ENCODE peak calls at places on chromosome 11, in seven cellular contexts. H, O, Y, A, T, X and Q are unnamed samples.

GRCh38 chr11:85232559-85232958 is 394.6 kb downstream of the DLG2 start:
- DNase-seq in H (no peak), O (no peak), Y (no peak), A (no peak), T (no peak), X (no peak), Q (no peak)

GRCh38 chr11:47924184-47924671 is 56.1 kb upstream of the PTPRJ start:
- DNase-seq in H (peak; percentile 86), O (peak; percentile 45), Y (peak; percentile 41), A (peak; percentile 88), T (no peak), X (no peak), Q (no peak)

GRCh38 chr11:14288189-14288935 is 70.6 kb downstream of the RRAS2 start:
- DNase-seq in H (peak; percentile 89), O (no peak), Y (no peak), A (peak; percentile 54), T (no peak), X (no peak), Q (no peak)

GRCh38 chr11:35367491-35367890 is 51.9 kb downstream of the SLC1A2 start:
- DNase-seq in H (peak; percentile 92), O (no peak), Y (no peak), A (no peak), T (no peak), X (no peak), Q (no peak)

GRCh38 chr11:2534131-2534956 is 89.5 kb downstream of the KCNQ1 start:
- DNase-seq in H (no peak), O (no peak), Y (peak; percentile 53), A (no peak), T (no peak), X (no peak), Q (no peak)

GRCh38 chr11:58900479-58901420 is 38.5 kb upstream of the GLYATL1 start:
- DNase-seq in H (peak; percentile 73), O (peak; percentile 56), Y (peak; percentile 80), A (peak; percentile 85), T (peak; percentile 82), X (peak; percentile 95), Q (peak; percentile 16)

GRCh38 chr11:127943763-127944162 is 643.6 kb downstream of the ETS1 start:
- DNase-seq in H (no peak), O (no peak), Y (no peak), A (no peak), T (no peak), X (no peak), Q (no peak)

GRCh38 chr11:113670149-113670829 is 35.8 kb downstream of the TMPRSS5 start:
- DNase-seq in H (no peak), O (no peak), Y (no peak), A (no peak), T (peak; percentile 30), X (no peak), Q (no peak)

GRCh38 chr11:12802418-12803085 is 128.3 kb downstream of the TEAD1 start:
- DNase-seq in H (peak; percentile 90), O (peak; percentile 99), Y (peak; percentile 97), A (peak; percentile 97), T (peak; percentile 77), X (no peak), Q (no peak)

GRCh38 chr11:22304337-22304961 is 33.7 kb upstream of the SLC17A6 start:
- DNase-seq in H (peak; percentile 23), O (peak; percentile 12), Y (peak; percentile 18), A (peak; percentile 52), T (peak; percentile 32), X (no peak), Q (no peak)

GRCh38 chr11:6616596-6617250 is 2.5 kb downstream of the TPP1 start:
- DNase-seq in H (no peak), O (no peak), Y (no peak), A (no peak), T (no peak), X (no peak), Q (no peak)

DNA sequence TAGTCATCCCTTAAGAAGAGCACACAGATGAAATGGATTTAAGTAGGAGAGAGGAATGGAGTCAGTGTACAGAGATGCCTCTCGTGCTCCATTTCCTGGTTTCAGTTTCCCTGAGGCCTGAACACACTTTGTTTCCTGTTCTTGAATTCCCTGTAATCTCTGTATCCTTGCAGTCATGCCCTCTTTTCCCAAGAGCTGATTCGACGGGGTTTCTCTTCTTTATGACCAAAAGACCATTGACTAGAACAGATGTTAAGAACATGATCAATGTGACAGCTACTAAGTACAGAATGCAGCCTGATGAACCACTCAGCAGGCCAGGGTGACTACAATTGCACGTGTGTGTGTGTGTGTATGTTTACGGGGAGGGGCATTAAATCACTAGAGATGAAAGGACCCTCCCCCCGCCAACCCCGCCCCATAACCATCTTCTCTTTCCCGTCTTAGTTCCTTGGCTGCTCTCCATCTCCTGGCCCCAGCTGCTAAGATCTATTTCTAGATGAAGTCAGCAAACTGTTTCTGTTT is 26.2 kb downstream of the SLC22A6 start:
- DNase-seq in H (peak; percentile 21), O (no peak), Y (no peak), A (no peak), T (no peak), X (no peak), Q (no peak)
- TF ChIP-seq CEBPB in H (no peak), O (no peak), Y (no peak), A (no peak), T (no peak), X (no peak), Q (no peak)

DNA sequence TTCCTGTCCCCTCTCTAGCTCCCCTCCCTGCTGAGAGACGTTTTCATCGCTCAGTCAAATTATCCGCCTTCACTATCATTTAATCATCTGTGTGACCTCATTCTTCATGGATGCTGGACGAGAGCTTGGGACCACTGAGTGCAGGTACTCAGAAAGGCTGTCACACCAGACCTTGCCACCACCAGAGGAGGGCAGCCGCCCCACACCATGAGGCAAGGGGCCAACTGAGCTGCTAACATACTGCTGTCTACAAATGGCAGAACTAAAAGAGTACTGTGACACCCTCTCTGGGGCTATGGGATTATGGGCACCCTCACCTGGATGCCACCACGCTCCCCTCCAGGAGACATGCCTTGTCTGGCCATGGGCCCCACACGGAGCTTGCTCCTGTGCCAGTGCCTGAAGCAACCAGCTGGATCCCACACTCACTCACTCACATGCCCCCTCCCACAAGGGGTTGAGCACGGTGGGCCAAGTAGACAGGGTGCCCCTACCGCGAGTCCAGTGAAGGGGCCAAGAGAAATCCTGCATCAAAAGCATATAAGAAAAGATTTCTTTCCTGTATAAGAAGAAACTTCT is 670.0 kb upstream of the CCDC90B start:
- DNase-seq in H (no peak), O (no peak), Y (no peak), A (no peak), T (no peak), X (no peak), Q (no peak)
- TF ChIP-seq CEBPB in H (no peak), O (no peak), Y (no peak), A (no peak), T (no peak), X (no peak), Q (no peak)

GRCh38 chr11:112165049-112165448 is 1.2 kb upstream of the IL18 start:
- DNase-seq in H (no peak), O (no peak), Y (no peak), A (no peak), T (no peak), X (no peak), Q (no peak)

GRCh38 chr11:112162761-112163669 is 879 bp downstream of the IL18 start:
- DNase-seq in H (peak; percentile 42), O (peak; percentile 21), Y (no peak), A (peak; percentile 38), T (no peak), X (no peak), Q (no peak)

GRCh38 chr11:112161012-112161411 is 2.9 kb downstream of the IL18 start:
- DNase-seq in H (no peak), O (no peak), Y (no peak), A (no peak), T (no peak), X (no peak), Q (no peak)

GRCh38 chr11:112166561-112166960 is 611 bp upstream of the TEX12 start:
- DNase-seq in H (no peak), O (peak; percentile 51), Y (no peak), A (no peak), T (no peak), X (no peak), Q (no peak)

DNA sequence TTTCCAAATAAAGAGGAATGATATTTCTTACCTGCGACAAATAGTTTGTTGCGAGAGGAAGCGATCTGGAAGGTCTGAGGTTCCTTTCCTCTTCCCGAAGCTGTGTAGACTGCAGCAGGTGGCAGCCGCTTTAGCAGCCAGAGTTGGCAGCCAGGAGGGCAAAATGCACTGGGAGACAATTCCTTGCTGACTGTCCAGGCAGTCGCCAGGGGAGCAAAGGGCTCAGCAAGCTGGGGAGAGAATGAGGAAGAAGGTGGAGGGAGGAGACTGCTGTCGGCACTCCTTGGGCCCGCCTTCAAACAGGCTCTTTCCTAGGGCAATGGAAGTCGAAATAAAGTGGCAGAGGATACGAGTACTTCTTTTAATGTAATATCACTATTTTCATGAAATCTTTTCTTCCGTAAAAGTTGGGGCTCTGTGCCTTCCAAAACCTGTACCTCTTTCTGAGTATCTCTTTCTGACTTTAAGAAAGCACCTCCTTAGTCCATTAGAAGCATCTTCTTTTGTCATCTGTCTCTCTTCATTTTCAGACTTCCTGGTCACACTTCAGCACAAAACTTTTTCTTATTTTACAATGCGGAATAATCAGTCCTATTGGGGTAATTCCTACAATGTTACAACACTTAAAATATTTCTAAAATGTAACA is at the start of gene IL18:
- DNase-seq in H (no peak), O (no peak), Y (peak; percentile 78), A (peak; percentile 88), T (peak; percentile 55), X (no peak), Q (no peak)
- TF ChIP-seq CEBPB in H (no peak), O (no peak), Y (no peak), A (no peak), T (no peak), X (no peak), Q (no peak)

DNA sequence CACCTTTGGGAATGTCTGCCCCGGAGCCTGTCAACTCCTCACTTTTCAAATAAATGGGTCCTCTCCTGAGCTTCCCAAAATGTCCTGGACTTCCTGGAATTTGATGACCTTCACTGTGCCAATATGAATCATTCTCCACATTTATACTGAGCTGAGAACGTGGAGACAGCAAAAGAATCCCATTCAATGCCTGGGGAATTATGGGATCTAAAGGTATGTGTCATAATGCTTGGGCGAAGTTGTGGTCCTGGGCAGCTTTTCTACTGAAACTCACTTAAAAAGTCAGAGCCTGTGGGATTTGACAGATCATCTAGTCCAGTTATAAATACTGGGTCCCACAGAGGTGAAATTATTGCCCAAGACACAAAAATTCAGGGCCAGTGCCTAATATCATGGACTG is 136.7 kb downstream of the KIF18A start:
- DNase-seq in H (no peak), O (no peak), Y (no peak), A (no peak), T (no peak), X (no peak), Q (no peak)
- TF ChIP-seq CEBPB in H (no peak), O (no peak), Y (no peak), A (no peak), T (no peak), X (no peak), Q (no peak)